ENCODE peak calls at places on chromosomes 6 and 20, in nine cellular contexts. H is AG10803, K is hypothalamus, P is posterior cingulate gyrus, U is HEK293T, D is fibroblast of lung, Q is H4, T is iris pigment epithelial cell, O is GM03348. C is an unnamed sample.

GRCh38 chr20:44805991-44806729 is 4.2 kb downstream of the RIMS4 start:
- DNase-seq in H (peak; percentile 62), K (peak; percentile 48), P (peak; percentile 79), U (peak; percentile 32), D (peak; percentile 34), Q (peak; percentile 93), T (peak; percentile 73), O (peak; percentile 37), C (peak; percentile 99)

GRCh38 chr6:41200296-41200900 is 551 bp downstream of the TREML2 start:
- DNase-seq in H (peak; percentile 69), K (no peak), P (no peak), U (no peak), D (no peak), Q (peak; percentile 87), T (peak; percentile 51), O (no peak), C (no peak)

GRCh38 chr6:100257661-100258395 is 206.9 kb downstream of the SIM1 start:
- DNase-seq in H (peak; percentile 52), K (no peak), P (no peak), U (peak; percentile 60), D (peak; percentile 72), Q (peak; percentile 30), T (peak; percentile 83), O (no peak), C (peak; percentile 52)

GRCh38 chr6:27514906-27515495 is 42.1 kb upstream of the ZNF184 start:
- DNase-seq in H (no peak), K (no peak), P (no peak), U (no peak), D (no peak), Q (no peak), T (no peak), O (peak; percentile 26), C (peak; percentile 15)

GRCh38 chr6:13183446-13184088 is 144.8 kb downstream of the TBC1D7 start:
- DNase-seq in H (no peak), K (no peak), P (no peak), U (no peak), D (no peak), Q (no peak), T (no peak), O (no peak), C (no peak)

GRCh38 chr20:13718161-13718560 is 66.6 kb downstream of the ESF1 start:
- DNase-seq in H (no peak), K (no peak), P (no peak), U (no peak), D (no peak), Q (no peak), T (no peak), O (no peak), C (no peak)

GRCh38 chr20:58640446-58640845 is 10.6 kb upstream of the STX16 start:
- DNase-seq in H (no peak), K (no peak), P (no peak), U (no peak), D (peak; percentile 99), Q (no peak), T (peak; percentile 95), O (no peak), C (peak; percentile 88)

GRCh38 chr6:53795254-53795701 is 473 bp downstream of the LRRC1 start:
- DNase-seq in H (no peak), K (no peak), P (no peak), U (no peak), D (no peak), Q (no peak), T (peak; percentile 13), O (no peak), C (peak; percentile 12)

GRCh38 chr20:53751394-53752368 is 158.0 kb upstream of the ZNF217 start:
- DNase-seq in H (peak; percentile 45), K (no peak), P (no peak), U (no peak), D (peak; percentile 41), Q (no peak), T (no peak), O (no peak), C (no peak)

GRCh38 chr6:25768566-25768965 is 14.0 kb downstream of the SLC17A4 start:
- DNase-seq in H (no peak), K (no peak), P (no peak), U (no peak), D (no peak), Q (no peak), T (no peak), O (no peak), C (no peak)

GRCh38 chr6:134510920-134511319 is 193.0 kb upstream of the SGK1 start:
- DNase-seq in H (no peak), K (no peak), P (no peak), U (no peak), D (no peak), Q (no peak), T (no peak), O (no peak), C (no peak)

GRCh38 chr6:3687847-3688246 is 63.7 kb downstream of the PXDC1 start:
- DNase-seq in H (no peak), K (no peak), P (no peak), U (no peak), D (no peak), Q (no peak), T (no peak), O (no peak), C (no peak)

GRCh38 chr6:75818061-75818855 is 69.2 kb downstream of the MYO6 start:
- DNase-seq in H (peak; percentile 49), K (no peak), P (no peak), U (no peak), D (peak; percentile 57), Q (no peak), T (peak; percentile 42), O (no peak), C (no peak)

GRCh38 chr6:91031581-91031980 is 444.7 kb upstream of the MAP3K7 start:
- DNase-seq in H (no peak), K (no peak), P (no peak), U (no peak), D (no peak), Q (no peak), T (no peak), O (no peak), C (no peak)

GRCh38 chr20:38178065-38178471 is 13.0 kb upstream of the TGM2 start:
- DNase-seq in H (no peak), K (no peak), P (no peak), U (no peak), D (no peak), Q (no peak), T (peak; percentile 42), O (no peak), C (no peak)

GRCh38 chr6:161168281-161168891 is 105.5 kb downstream of the AGPAT4 start:
- DNase-seq in H (peak; percentile 94), K (peak; percentile 46), P (no peak), U (no peak), D (peak; percentile 97), Q (peak; percentile 68), T (peak; percentile 99), O (peak; percentile 82), C (peak; percentile 89)

GRCh38 chr20:20814685-20815084 is 102.2 kb upstream of the RALGAPA2 start:
- DNase-seq in H (no peak), K (no peak), P (no peak), U (no peak), D (no peak), Q (peak; percentile 29), T (no peak), O (no peak), C (no peak)

GRCh38 chr6:166587631-166588413 is 1.3 kb upstream of the RAMACL start:
- DNase-seq in H (no peak), K (no peak), P (no peak), U (no peak), D (no peak), Q (no peak), T (no peak), O (no peak), C (no peak)